ENCODE peak calls at places on chromosomes 4 and X, in six cellular contexts. A is AG09319, P is fibroblast of the aortic adventitia, R is foreskin keratinocyte, B is GM10248, V is BJ. E is an unnamed sample.

GRCh38 chr4:186307497-186307896 is 41.5 kb downstream of the F11 start:
- DNase-seq in R (no peak), V (no peak), B (no peak), P (no peak), A (no peak), E (no peak)

GRCh38 chr4:114694770-114695169 is 96.2 kb downstream of the UGT8 start:
- DNase-seq in A (no peak), R (peak; percentile 9), V (peak; percentile 2), B (peak; percentile 11), P (peak; percentile 49), E (no peak)

GRCh38 chr4:105951198-105951597 is 55.9 kb downstream of the NPNT start:
- DNase-seq in A (peak; percentile 32), V (peak; percentile 38), R (peak; percentile 23), P (peak; percentile 68), B (no peak), E (no peak)

GRCh38 chr4:56468097-56468422 is 643 bp downstream of the SRP72 start:
- DNase-seq in V (no peak), P (no peak), B (peak; percentile 38), A (no peak), R (peak; percentile 69), E (no peak)

GRCh38 chr4:20044502-20044911 is 207.2 kb upstream of the SLIT2 start:
- DNase-seq in V (no peak), P (peak; percentile 83), A (peak; percentile 39), R (peak; percentile 45), B (no peak), E (peak; percentile 4)

GRCh38 chr4:146368209-146368608 is 153.5 kb downstream of the SLC10A7 start:
- DNase-seq in V (no peak), B (no peak), A (no peak), R (no peak), P (peak; percentile 16), E (no peak)

GRCh38 chrX:148874621-148875020 is 374.2 kb downstream of the AFF2 start:
- DNase-seq in B (no peak), V (no peak), R (no peak), A (no peak), P (peak; percentile 42), E (peak; percentile 13)

GRCh38 chrX:48890934-48891401 is 6.6 kb downstream of the TIMM17B start:
- DNase-seq in A (no peak), P (no peak), B (no peak), R (no peak), V (no peak), E (no peak)

GRCh38 chrX:138026211-138026610 is 460.3 kb downstream of the ZIC3 start:
- DNase-seq in V (no peak), A (no peak), B (peak; percentile 15), P (peak; percentile 0), R (no peak), E (no peak)

GRCh38 chrX:23079347-23079746 is 79.6 kb downstream of the DDX53 start:
- DNase-seq in B (no peak), V (no peak), P (no peak), R (no peak), A (no peak), E (no peak)

GRCh38 chrX:24214568-24214967 is 65.0 kb downstream of the ZFX start:
- DNase-seq in V (no peak), P (no peak), A (no peak), R (no peak), B (no peak), E (no peak)

GRCh38 chr4:1416051-1416947 is 10.1 kb upstream of the NKX1-1 start:
- DNase-seq in V (no peak), B (no peak), A (no peak), R (no peak), P (no peak), E (no peak)

GRCh38 chr4:67048530-67048929 is 496.8 kb downstream of the CENPC start:
- DNase-seq in R (no peak), A (no peak), B (no peak), V (no peak), P (no peak), E (no peak)

GRCh38 chr4:163251204-163251603 is 81.2 kb downstream of the NPY1R start:
- DNase-seq in P (no peak), A (no peak), V (no peak), R (peak; percentile 2), B (no peak), E (no peak)

GRCh38 chrX:119041175-119041574 is 31.6 kb upstream of the CT47C1 start:
- DNase-seq in A (peak; percentile 41), B (no peak), R (no peak), V (peak; percentile 24), P (peak; percentile 80), E (peak; percentile 45)

GRCh38 chr4:165905405-165906027 is 32.5 kb downstream of the TLL1 start:
- DNase-seq in B (no peak), R (peak; percentile 50), V (no peak), A (no peak), P (no peak), E (no peak)

GRCh38 chr4:10093801-10094552 is 22.6 kb downstream of the WDR1 start:
- DNase-seq in P (peak; percentile 95), A (no peak), V (peak; percentile 86), B (no peak), R (peak; percentile 42), E (peak; percentile 55)

GRCh38 chr4:634599-634985 is 9.2 kb downstream of the PDE6B start:
- DNase-seq in V (no peak), P (no peak), B (no peak), A (no peak), R (no peak), E (no peak)

GRCh38 chrX:44874481-44875184 is 1.6 kb downstream of the KDM6A start:
- DNase-seq in P (peak; percentile 42), B (peak; percentile 40), A (no peak), R (peak; percentile 15), V (no peak), E (no peak)

GRCh38 chr4:77631276-77631675 is 25.7 kb downstream of the CXCL13 start:
- DNase-seq in B (no peak), R (no peak), P (no peak), V (no peak), A (no peak), E (no peak)

GRCh38 chr4:46999584-46999983 is 6.2 kb upstream of the GABRA4 start:
- DNase-seq in B (no peak), V (no peak), P (peak; percentile 29), A (no peak), R (peak; percentile 8), E (peak; percentile 36)

GRCh38 chrX:80335062-80335830 is 85.0 kb upstream of the TENT5D start:
- DNase-seq in P (peak; percentile 39), V (no peak), B (no peak), A (no peak), R (no peak), E (no peak)

GRCh38 chr4:14646831-14647230 is 355.4 kb upstream of the CPEB2 start:
- DNase-seq in P (peak; percentile 43), R (peak; percentile 17), V (no peak), B (no peak), A (no peak), E (no peak)

GRCh38 chrX:14956813-14957212 is 83.6 kb downstream of the MOSPD2 start:
- DNase-seq in R (no peak), V (no peak), P (no peak), B (no peak), A (no peak), E (no peak)

DNA sequence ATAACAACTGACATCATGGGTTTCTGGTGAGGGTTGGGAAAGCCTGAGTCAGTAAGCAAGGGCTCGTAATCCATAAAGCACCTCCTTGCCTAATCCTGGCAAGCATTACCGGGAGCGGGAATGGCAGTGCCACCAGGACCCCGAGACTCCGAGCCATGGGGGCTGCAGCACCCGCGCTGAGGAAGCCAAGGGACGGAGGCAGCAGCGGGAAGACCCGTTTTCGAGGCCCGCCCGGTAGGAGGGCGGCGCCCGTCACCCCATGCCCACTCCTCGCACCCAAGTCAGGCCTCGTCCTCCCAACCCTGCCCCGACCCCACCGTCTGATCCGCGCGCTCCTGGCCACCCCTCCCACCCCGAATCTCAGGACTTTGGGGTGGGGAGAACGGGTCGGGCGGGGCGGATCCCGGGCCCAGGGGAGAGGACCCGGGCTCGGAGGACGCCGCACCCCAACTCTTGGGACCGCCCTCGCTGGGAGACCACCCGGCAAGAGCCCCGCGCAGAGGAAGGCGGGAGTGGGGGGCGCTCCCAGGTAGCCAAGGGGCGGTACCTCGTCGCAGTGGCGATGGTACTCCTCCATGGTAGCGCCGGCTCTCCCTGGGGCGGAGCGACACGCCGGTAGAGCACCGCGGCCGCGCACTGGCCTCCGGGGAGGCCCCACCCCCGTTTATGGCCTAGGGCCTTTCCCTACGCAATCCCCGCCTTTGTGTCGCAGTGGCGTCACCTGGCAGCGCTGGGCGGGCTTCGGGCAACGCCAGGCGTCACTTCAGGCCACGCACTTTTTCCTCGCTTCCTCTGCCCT is at the start of gene DYNLT3:
- DNase-seq in R (peak; percentile 41), A (no peak), V (no peak), B (peak; percentile 81), P (peak; percentile 53), E (no peak)
- TF ChIP-seq CTCF in R (peak; percentile 19), A (no peak), V (no peak), B (no peak), P (no peak), E (no peak)

GRCh38 chr4:100649478-100649877 is 131.7 kb upstream of the EMCN start:
- DNase-seq in P (peak; percentile 52), V (no peak), A (no peak), R (no peak), B (no peak), E (no peak)

GRCh38 chr4:100641326-100641725 is 123.5 kb upstream of the EMCN start:
- DNase-seq in R (no peak), A (no peak), V (no peak), B (no peak), P (no peak), E (no peak)

DNA sequence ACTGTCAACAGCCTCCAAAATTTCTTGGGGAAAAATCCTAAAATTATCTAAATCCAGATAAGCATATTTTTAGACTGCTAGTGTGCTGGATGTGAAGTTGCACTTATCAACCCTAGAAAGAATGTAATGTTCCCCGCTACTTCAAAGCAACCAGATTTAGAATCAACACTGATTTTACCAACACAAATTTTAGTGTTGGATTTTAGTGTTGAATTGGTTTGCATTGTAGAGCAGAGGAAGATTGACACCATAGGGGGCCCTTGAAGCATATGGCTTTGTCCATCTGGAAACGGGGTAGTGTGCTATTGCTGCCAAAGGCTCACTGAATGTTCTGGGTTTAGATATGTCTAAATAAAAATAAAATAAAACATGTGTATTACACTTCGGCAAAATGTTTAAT is 126.3 kb upstream of the EMCN start:
- DNase-seq in P (peak; percentile 21), R (no peak), B (no peak), V (no peak), A (no peak), E (no peak)
- TF ChIP-seq CTCF in P (no peak), R (no peak), B (no peak), V (no peak), A (no peak), E (no peak)

DNA sequence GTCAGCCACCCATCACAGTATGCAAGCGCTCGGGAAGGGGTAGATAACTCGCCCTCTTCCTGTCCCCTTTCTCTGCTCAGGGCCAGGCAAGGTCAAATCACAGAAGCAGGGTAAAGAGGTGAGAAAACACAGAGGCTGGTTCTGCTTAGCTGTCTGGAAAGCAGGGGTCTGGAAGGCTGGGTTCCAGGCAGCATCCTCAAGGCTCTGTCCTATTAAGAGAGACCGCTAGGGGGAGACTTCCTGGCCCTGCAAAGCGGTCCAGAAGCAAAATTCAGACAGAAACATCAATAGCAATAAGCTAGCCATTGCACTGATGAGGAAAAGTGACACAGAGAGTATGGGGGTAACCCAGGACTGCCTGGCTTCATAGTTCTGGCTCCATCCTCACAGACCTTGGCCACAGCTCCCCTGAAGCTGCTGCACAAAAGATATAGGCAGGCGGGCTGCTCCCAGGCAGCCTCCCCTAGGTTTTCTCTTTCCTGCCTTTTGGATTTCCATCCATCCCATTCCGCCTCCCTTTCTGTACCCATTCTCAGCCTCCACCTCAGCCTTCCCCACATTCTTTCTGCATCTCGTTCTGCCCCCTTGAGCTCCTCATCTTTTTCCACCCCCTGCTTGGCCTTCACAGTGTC is 308.5 kb downstream of the EVC2 start:
- DNase-seq in P (peak; percentile 30), B (peak; percentile 32), V (no peak), R (no peak), A (no peak), E (peak; percentile 8)
- TF ChIP-seq CTCF in P (peak; percentile 66), B (peak; percentile 26), V (peak; percentile 85), R (peak; percentile 71), A (peak; percentile 72), E (peak; percentile 84)

GRCh38 chr4:122830392-122831095 is 3.9 kb downstream of the FGF2 start:
- DNase-seq in R (no peak), V (no peak), P (peak; percentile 84), B (no peak), A (no peak), E (no peak)
- TF ChIP-seq CTCF in R (no peak), V (no peak), P (no peak), B (no peak), A (no peak), E (no peak)